ENCODE peak calls at places on chromosomes 16 and 17, in six cellular contexts. Y is ovary, I is IMR-90, M is tibial nerve, C is stomach, P is endothelial cell of umbilical vein. L is an unnamed sample.

GRCh38 chr17:58487589-58488427 is at the start of gene HSF5:
- DNase-seq in I (no peak), Y (no peak), P (peak), C (peak), M (no peak), L (no peak)

GRCh38 chr16:84819644-84820304 is at the start of gene CRISPLD2:
- DNase-seq in P (peak), M (peak), Y (peak), C (peak), I (peak), L (no peak)

GRCh38 chr17:63402808-63403207 is 43.3 kb downstream of the CYB561 start:
- DNase-seq in Y (no peak), I (peak), M (no peak), C (no peak), P (no peak), L (no peak)

GRCh38 chr16:55492756-55493380 is 13.9 kb downstream of the MMP2 start:
- DNase-seq in M (peak), Y (peak), C (no peak), P (no peak), I (no peak), L (peak)

GRCh38 chr16:11129378-11129781 is 126.6 kb downstream of the SOCS1 start:
- DNase-seq in P (no peak), I (no peak), Y (no peak), M (no peak), C (no peak), L (no peak)

GRCh38 chr17:29043539-29044165 is 711 bp downstream of the PIPOX start:
- DNase-seq in C (no peak), M (no peak), Y (no peak), I (no peak), P (no peak), L (no peak)

GRCh38 chr16:23222929-23223328 is 40.4 kb downstream of the SCNN1G start:
- DNase-seq in P (no peak), I (no peak), M (no peak), Y (no peak), C (no peak), L (no peak)

GRCh38 chr16:66006485-66006884 is 360.0 kb upstream of the CDH5 start:
- DNase-seq in M (no peak), P (no peak), C (no peak), I (no peak), Y (no peak), L (no peak)

GRCh38 chr17:79927136-79927661 is 88.0 kb upstream of the CBX4 start:
- DNase-seq in M (no peak), I (no peak), C (no peak), Y (no peak), P (no peak), L (no peak)

GRCh38 chr16:80174416-80174815 is 366.4 kb upstream of the DYNLRB2 start:
- DNase-seq in I (peak), Y (no peak), M (no peak), P (no peak), C (no peak), L (no peak)

GRCh38 chr16:30698816-30699614 is at the start of gene SRCAP:
- DNase-seq in I (peak), C (peak), Y (peak), M (peak), P (peak), L (no peak)
- TF ChIP-seq POLR2A in I (no peak), C (no peak), Y (peak), M (peak), P (peak), L (no peak)

GRCh38 chr16:2987286-2987685 is 7.0 kb upstream of the PKMYT1 start:
- DNase-seq in C (no peak), P (no peak), I (no peak), M (no peak), Y (no peak), L (no peak)

GRCh38 chr16:2985893-2986355 is 5.7 kb upstream of the PKMYT1 start:
- DNase-seq in I (no peak), Y (no peak), M (no peak), C (peak), P (no peak), L (no peak)

GRCh38 chr16:2988590-2989099 is 8.4 kb upstream of the PKMYT1 start:
- DNase-seq in P (no peak), C (no peak), M (no peak), Y (no peak), I (no peak), L (no peak)

GRCh38 chr16:2986623-2987188 is 6.5 kb upstream of the PKMYT1 start:
- DNase-seq in Y (no peak), C (no peak), P (no peak), M (no peak), I (no peak), L (no peak)

GRCh38 chr16:2987854-2988253 is 7.6 kb upstream of the PKMYT1 start:
- DNase-seq in I (no peak), P (no peak), C (no peak), M (no peak), Y (no peak), L (no peak)
- TF ChIP-seq POLR2A in I (no peak), P (no peak), C (no peak), M (no peak), Y (no peak), L (no peak)

GRCh38 chr17:57341611-57342010 is 85.3 kb downstream of the MSI2 start:
- DNase-seq in I (no peak), C (no peak), P (no peak), M (no peak), Y (no peak), L (no peak)

GRCh38 chr17:57340160-57340981 is 84.0 kb downstream of the MSI2 start:
- DNase-seq in C (no peak), I (no peak), Y (no peak), P (no peak), M (no peak), L (no peak)

GRCh38 chr17:57342963-57343589 is 86.8 kb downstream of the MSI2 start:
- DNase-seq in I (no peak), Y (no peak), P (no peak), M (no peak), C (no peak), L (no peak)

GRCh38 chr17:57343717-57344116 is 87.4 kb downstream of the MSI2 start:
- DNase-seq in M (no peak), P (no peak), Y (no peak), I (no peak), C (no peak), L (no peak)

DNA sequence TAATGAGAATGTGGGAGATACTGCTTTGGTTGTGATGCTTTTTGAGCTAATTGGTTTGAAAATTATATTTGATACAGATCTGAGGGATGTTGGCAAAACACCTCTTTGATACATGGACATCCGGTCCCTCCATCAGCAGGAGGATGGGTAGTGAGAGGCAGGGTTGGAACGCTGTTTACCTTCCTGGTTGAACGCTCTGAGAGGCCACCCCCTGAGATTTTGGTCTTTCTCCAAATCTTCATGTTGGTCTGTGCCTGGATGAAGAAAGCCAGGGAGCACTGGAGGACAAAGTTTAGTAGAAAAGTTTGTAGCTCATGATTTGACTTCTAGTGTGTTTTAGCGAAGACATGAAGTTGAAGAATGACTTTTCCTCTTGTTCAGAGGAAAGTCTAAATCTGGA is 85.8 kb downstream of the MSI2 start:
- DNase-seq in Y (no peak), P (no peak), M (no peak), I (no peak), C (no peak), L (no peak)
- TF ChIP-seq POLR2A in Y (no peak), P (no peak), M (no peak), I (no peak), C (no peak), L (no peak)

GRCh38 chr17:7886227-7887037 is 2.2 kb upstream of the CHD3 start:
- DNase-seq in I (peak), Y (peak), P (peak), C (peak), M (peak), L (no peak)

GRCh38 chr17:7889166-7889584 is 586 bp downstream of the CHD3 start:
- DNase-seq in Y (peak), C (peak), I (peak), P (peak), M (peak), L (peak)

GRCh38 chr17:7888184-7888920 is at the start of gene CHD3:
- DNase-seq in I (peak), P (no peak), M (no peak), Y (peak), C (peak), L (no peak)

GRCh38 chr17:7887038-7887481 is 1.5 kb upstream of the CHD3 start:
- DNase-seq in I (no peak), M (no peak), C (no peak), Y (no peak), P (no peak), L (no peak)

GRCh38 chr17:7887482-7888183 is 956 bp upstream of the CHD3 start:
- DNase-seq in M (peak), C (peak), I (peak), P (peak), Y (peak), L (peak)
- TF ChIP-seq POLR2A in M (no peak), C (no peak), I (peak), P (peak), Y (no peak), L (peak)

GRCh38 chr17:17628388-17629008 is 37.0 kb upstream of the PEMT start:
- DNase-seq in P (no peak), M (no peak), C (peak), I (no peak), Y (no peak), L (no peak)
- TF ChIP-seq POLR2A in P (no peak), M (no peak), C (no peak), I (no peak), Y (no peak), L (no peak)

GRCh38 chr16:57365826-57366536 is 6.3 kb upstream of the CX3CL1 start:
- DNase-seq in P (no peak), I (no peak), C (no peak), Y (no peak), M (no peak), L (no peak)

GRCh38 chr16:57371494-57372371 is 557 bp upstream of the CX3CL1 start:
- DNase-seq in P (no peak), Y (no peak), C (no peak), I (no peak), M (no peak), L (no peak)

GRCh38 chr16:57364143-57364542 is 5.6 kb downstream of the CCL22 start:
- DNase-seq in I (no peak), P (no peak), Y (no peak), C (no peak), M (no peak), L (no peak)

GRCh38 chr16:57367111-57367752 is 5.1 kb upstream of the CX3CL1 start:
- DNase-seq in I (no peak), M (no peak), C (no peak), Y (no peak), P (peak), L (no peak)

GRCh38 chr16:57366544-57367040 is 5.7 kb upstream of the CX3CL1 start:
- DNase-seq in C (no peak), M (no peak), I (no peak), P (peak), Y (no peak), L (no peak)
- TF ChIP-seq POLR2A in C (no peak), M (no peak), I (no peak), P (no peak), Y (no peak), L (no peak)

DNA sequence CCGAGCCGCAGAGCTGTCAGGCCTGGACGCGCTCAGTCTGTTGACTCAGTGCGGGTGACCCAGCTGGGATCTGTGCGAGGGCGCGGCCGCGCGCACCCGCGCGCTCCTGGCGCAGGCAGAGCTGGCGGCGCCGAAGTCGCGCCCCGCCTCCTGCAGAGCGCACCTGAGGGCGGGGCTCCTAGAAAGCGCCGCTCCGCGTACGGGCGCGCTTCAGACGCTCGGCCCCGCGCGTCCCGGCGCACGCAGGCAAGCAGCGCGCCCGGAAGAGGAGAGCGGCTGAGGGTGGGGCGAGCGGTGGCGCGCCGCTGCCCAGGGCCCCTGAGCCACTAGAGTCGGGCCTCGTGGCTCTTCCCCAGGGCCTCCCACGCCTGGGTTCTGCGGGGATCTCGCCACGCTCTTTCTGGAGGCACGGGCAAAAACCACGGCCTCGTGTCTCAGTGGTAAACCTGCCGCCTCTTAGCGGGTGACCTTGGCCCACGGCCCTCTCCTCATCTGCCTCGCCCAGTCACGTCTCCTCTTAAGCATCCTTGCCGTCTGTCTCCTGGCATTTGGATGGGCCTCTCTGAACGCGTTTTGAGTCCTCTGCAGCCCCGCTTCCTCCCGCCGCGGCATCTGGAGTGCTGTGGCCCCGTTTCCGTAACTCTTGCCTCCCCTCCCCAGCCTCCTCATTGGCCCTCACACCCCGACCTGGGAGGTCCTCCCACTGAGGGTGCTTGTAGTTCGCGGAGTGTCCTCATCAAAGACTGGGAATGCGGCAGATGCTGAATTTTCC is at the start of gene ABCA5:
- DNase-seq in Y (peak), P (peak), I (peak), M (peak), C (peak), L (no peak)
- TF ChIP-seq POLR2A in Y (peak), P (peak), I (no peak), M (peak), C (peak), L (no peak)

GRCh38 chr16:70790815-70791214 is 10.1 kb downstream of the VAC14 start:
- DNase-seq in C (no peak), M (no peak), Y (no peak), P (no peak), I (no peak), L (no peak)

GRCh38 chr16:70789927-70790447 is 11.0 kb downstream of the VAC14 start:
- DNase-seq in M (no peak), C (no peak), P (no peak), Y (no peak), I (no peak), L (no peak)

GRCh38 chr16:70788668-70789161 is 12.2 kb downstream of the VAC14 start:
- DNase-seq in C (no peak), I (peak), Y (no peak), P (no peak), M (no peak), L (no peak)

GRCh38 chr16:70786020-70786419 is 14.9 kb downstream of the VAC14 start:
- DNase-seq in I (no peak), C (no peak), P (no peak), Y (no peak), M (no peak), L (no peak)

GRCh38 chr16:70789231-70789926 is 11.6 kb downstream of the VAC14 start:
- DNase-seq in Y (peak), C (peak), M (peak), P (no peak), I (peak), L (peak)
- TF ChIP-seq POLR2A in Y (no peak), C (no peak), M (no peak), P (no peak), I (no peak), L (no peak)